ENCODE peak calls at places on chromosome 1, in five cellular contexts. B, K, J, G and P are unnamed samples.

GRCh38 chr1:115107501-115108260 is 18.4 kb upstream of the TSPAN2 start:
- DNase-seq in B (no peak), K (no peak), J (no peak), G (no peak), P (no peak)

GRCh38 chr1:204072951-204073836 is at the start of gene SOX13:
- DNase-seq in B (peak), K (no peak), J (peak), G (peak), P (peak)

GRCh38 chr1:81225769-81226602 is 574.7 kb upstream of the ADGRL2 start:
- DNase-seq in B (no peak), K (no peak), J (no peak), G (no peak), P (no peak)

GRCh38 chr1:236391008-236391407 is 3.1 kb upstream of the EDARADD start:
- DNase-seq in B (no peak), K (no peak), J (no peak), G (no peak), P (no peak)

GRCh38 chr1:206036661-206037455 is 13.2 kb upstream of the CTSE start:
- DNase-seq in B (no peak), K (no peak), J (no peak), G (no peak), P (no peak)

GRCh38 chr1:40094481-40095110 is 2.5 kb downstream of the PPT1 start:
- DNase-seq in B (no peak), K (no peak), J (no peak), G (no peak), P (no peak)

GRCh38 chr1:40039245-40039756 is 1.2 kb upstream of the CAP1 start:
- DNase-seq in B (no peak), K (no peak), J (no peak), G (no peak), P (peak)

GRCh38 chr1:156811171-156811570 is 5.5 kb downstream of the SH2D2A start:
- DNase-seq in B (no peak), K (no peak), J (no peak), G (no peak), P (no peak)